ENCODE peak calls at places on chromosomes 5 and 9, in six cellular contexts. W, P, I, A, K and R are unnamed samples.

GRCh38 chr5:92835712-92836111 is 745.3 kb downstream of the NR2F1-AS1 start:
- DNase-seq in W (no peak), P (no peak), I (no peak), A (no peak), K (no peak), R (no peak)

GRCh38 chr5:180315762-180316212 is 23.9 kb upstream of the MAPK9 start:
- DNase-seq in W (no peak), P (peak; percentile 73), I (peak; percentile 69), A (peak; percentile 45), K (peak; percentile 47), R (no peak)

GRCh38 chr9:109314011-109314531 is 6.8 kb downstream of the EPB41L4B start:
- DNase-seq in W (no peak), P (peak; percentile 9), I (no peak), A (no peak), K (no peak), R (no peak)

GRCh38 chr5:136086776-136087566 is 45.7 kb upstream of the SMAD5 start:
- DNase-seq in W (no peak), P (no peak), I (no peak), A (no peak), K (no peak), R (no peak)

GRCh38 chr5:121949885-121950284 is 11.9 kb upstream of the SRFBP1 start:
- DNase-seq in W (peak; percentile 15), P (peak; percentile 19), I (peak; percentile 75), A (no peak), K (no peak), R (no peak)

GRCh38 chr9:93659044-93659836 is 82.9 kb downstream of the PHF2 start:
- DNase-seq in W (no peak), P (no peak), I (no peak), A (no peak), K (peak; percentile 13), R (no peak)

GRCh38 chr5:136309376-136309775 is 56.0 kb downstream of the TRPC7 start:
- DNase-seq in W (no peak), P (no peak), I (no peak), A (no peak), K (no peak), R (no peak)

GRCh38 chr9:124696101-124696500 is 75.0 kb downstream of the NR6A1 start:
- DNase-seq in W (no peak), P (no peak), I (peak; percentile 67), A (no peak), K (no peak), R (no peak)

GRCh38 chr5:105131045-105131444 is 1568.5 kb upstream of the NUDT12 start:
- DNase-seq in W (no peak), P (no peak), I (no peak), A (no peak), K (no peak), R (no peak)

GRCh38 chr9:98007251-98007928 is 24.2 kb downstream of the ANP32B start:
- DNase-seq in W (no peak), P (no peak), I (no peak), A (no peak), K (no peak), R (no peak)

GRCh38 chr9:133834080-133834976 is 96.2 kb upstream of the SARDH start:
- DNase-seq in W (no peak), P (no peak), I (no peak), A (no peak), K (no peak), R (no peak)

GRCh38 chr9:121348321-121348720 is 21.7 kb downstream of the STOM start:
- DNase-seq in W (no peak), P (no peak), I (no peak), A (no peak), K (no peak), R (no peak)

GRCh38 chr5:88539642-88540476 is 271.2 kb upstream of the TMEM161B start:
- DNase-seq in W (no peak), P (no peak), I (no peak), A (no peak), K (no peak), R (no peak)

GRCh38 chr5:6636293-6636692 is 3.1 kb downstream of the SRD5A1 start:
- DNase-seq in W (no peak), P (no peak), I (no peak), A (no peak), K (no peak), R (no peak)

GRCh38 chr5:81579525-81579924 is 171.4 kb downstream of the SSBP2 start:
- DNase-seq in W (no peak), P (no peak), I (peak; percentile 64), A (no peak), K (no peak), R (peak; percentile 78)

GRCh38 chr9:21965401-21965951 is 28.7 kb downstream of the CDKN2A start:
- DNase-seq in W (peak; percentile 37), P (peak; percentile 19), I (peak; percentile 82), A (no peak), K (no peak), R (no peak)

GRCh38 chr9:15927131-15927530 is 374.3 kb downstream of the CCDC171 start:
- DNase-seq in W (no peak), P (no peak), I (peak; percentile 40), A (no peak), K (no peak), R (no peak)

GRCh38 chr5:158660726-158661125 is 439.0 kb downstream of the EBF1 start:
- DNase-seq in W (no peak), P (no peak), I (peak; percentile 26), A (no peak), K (no peak), R (no peak)

GRCh38 chr5:108735790-108736189 is 11.9 kb upstream of the FER start:
- DNase-seq in W (no peak), P (no peak), I (no peak), A (no peak), K (no peak), R (no peak)

GRCh38 chr5:78519198-78519941 is 129.2 kb downstream of the LHFPL2 start:
- DNase-seq in W (no peak), P (no peak), I (no peak), A (no peak), K (no peak), R (no peak)

GRCh38 chr5:41154491-41154890 is 58.8 kb downstream of the C6 start:
- DNase-seq in W (no peak), P (no peak), I (peak; percentile 46), A (no peak), K (no peak), R (peak; percentile 40)

GRCh38 chr5:178995341-178995690 is 196 bp upstream of the GRM6 start:
- DNase-seq in W (no peak), P (no peak), I (no peak), A (no peak), K (no peak), R (no peak)

GRCh38 chr5:141422742-141423291 is 2.0 kb downstream of the PCDHGA11 start:
- DNase-seq in W (no peak), P (no peak), I (no peak), A (no peak), K (no peak), R (no peak)

GRCh38 chr5:141419074-141419880 is 1.6 kb upstream of the PCDHGA11 start:
- DNase-seq in W (no peak), P (no peak), I (no peak), A (no peak), K (no peak), R (no peak)

GRCh38 chr5:141420855-141421488 is at the start of gene PCDHGA11:
- DNase-seq in W (no peak), P (peak; percentile 60), I (peak; percentile 73), A (no peak), K (no peak), R (peak; percentile 55)

GRCh38 chr5:141421489-141421855 is 621 bp downstream of the PCDHGA11 start:
- DNase-seq in W (no peak), P (no peak), I (no peak), A (no peak), K (no peak), R (no peak)
- H3K9me3 ChIP-seq in W (peaks cover 65% of the 10 kb centered on the region), P (no peaks in the 10 kb centered on the region), I (peaks cover 27% of the 10 kb centered on the region), A (peaks cover 13% of the 10 kb centered on the region), K (peaks cover 10% of the 10 kb centered on the region), R (no peaks in the 10 kb centered on the region)

DNA sequence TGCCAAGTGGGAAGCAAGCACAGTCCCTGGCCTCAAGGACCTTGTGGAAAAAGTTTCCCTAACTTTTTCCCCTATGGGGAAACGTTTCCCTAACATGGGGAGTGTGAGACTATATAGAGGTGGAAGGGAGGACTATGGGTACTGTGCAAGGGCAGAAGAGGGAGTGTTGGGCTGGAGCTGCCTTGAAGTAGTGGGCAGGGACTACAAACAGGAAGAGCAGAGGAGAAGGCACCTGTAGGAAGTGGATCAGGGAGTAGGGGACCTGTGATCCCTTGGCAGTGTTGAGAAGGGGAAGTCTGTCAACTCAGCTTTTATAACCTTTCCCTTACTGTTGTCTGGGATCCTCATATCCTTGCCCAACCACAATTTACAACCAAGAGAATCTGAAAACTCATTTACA is 1.4 kb downstream of the CMYA5 start:
- DNase-seq in W (no peak), P (no peak), I (no peak), A (no peak), K (no peak), R (no peak)
- H3K4me3 ChIP-seq in W (no peak overlapping the region), P (no peak overlapping the region), I (peak overlapping the region; percentile 47), A (no peak overlapping the region), K (peak overlapping the region; percentile 71), R (no peak overlapping the region)

GRCh38 chr5:16547200-16547842 is 69.5 kb downstream of the RETREG1 start:
- DNase-seq in W (no peak), P (no peak), I (peak; percentile 12), A (no peak), K (no peak), R (no peak)

GRCh38 chr5:16548115-16548514 is 68.7 kb downstream of the RETREG1 start:
- DNase-seq in W (no peak), P (no peak), I (no peak), A (no peak), K (no peak), R (no peak)

GRCh38 chr5:16549491-16550233 is 67.1 kb downstream of the RETREG1 start:
- DNase-seq in W (no peak), P (no peak), I (no peak), A (no peak), K (no peak), R (peak; percentile 74)

GRCh38 chr5:16550316-16550952 is 66.4 kb downstream of the RETREG1 start:
- DNase-seq in W (no peak), P (peak; percentile 74), I (peak; percentile 56), A (peak; percentile 10), K (no peak), R (no peak)

DNA sequence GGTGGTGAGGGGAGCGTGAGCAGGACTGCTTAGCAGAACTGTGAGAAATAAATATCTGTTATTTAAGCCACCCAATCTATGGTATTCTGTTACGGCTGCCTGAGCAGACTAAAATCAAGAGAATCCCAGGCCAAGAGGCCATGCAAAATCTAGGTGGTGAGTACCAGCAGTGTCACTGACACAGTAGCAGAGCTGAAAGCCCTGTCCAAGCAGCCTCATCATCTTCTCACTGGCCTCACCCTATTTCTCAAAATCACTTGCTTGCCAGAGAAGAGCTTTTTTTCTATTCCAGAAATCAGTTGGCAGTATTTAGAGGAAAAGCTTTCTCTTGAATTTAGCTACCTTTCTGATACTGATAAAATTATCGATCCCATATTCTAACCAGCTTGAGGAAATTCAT is 68.0 kb downstream of the RETREG1 start:
- DNase-seq in W (no peak), P (no peak), I (no peak), A (no peak), K (no peak), R (no peak)
- H3K9me3 ChIP-seq in W (no peaks in the 10 kb centered on the region), P (no peaks in the 10 kb centered on the region), I (no peaks in the 10 kb centered on the region), A (no peaks in the 10 kb centered on the region), K (no peaks in the 10 kb centered on the region), R (no peaks in the 10 kb centered on the region)

DNA sequence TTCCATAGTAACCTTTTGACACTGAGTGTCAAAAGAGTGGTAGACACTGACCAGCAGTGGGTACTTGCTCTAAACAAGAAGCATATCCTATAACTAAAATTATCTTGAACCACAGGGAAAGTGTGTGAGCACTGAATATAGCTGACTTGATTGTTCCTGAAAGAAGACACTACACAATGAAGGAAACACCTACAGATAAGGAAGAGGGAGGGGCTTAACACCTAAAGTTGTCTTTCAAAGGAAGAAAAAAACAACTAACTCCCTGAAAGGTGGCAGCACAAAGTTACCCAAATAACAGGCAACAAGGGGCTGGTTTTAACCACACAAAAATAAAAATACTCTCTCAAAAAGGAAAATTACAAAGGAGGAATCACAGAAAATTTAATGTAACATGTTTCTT is 6.6 kb downstream of the ELAVL2 start:
- DNase-seq in W (no peak), P (no peak), I (no peak), A (no peak), K (no peak), R (no peak)
- H3K4me3 ChIP-seq in W (no peak overlapping the region), P (no peak overlapping the region), I (peak overlapping the region; percentile 73), A (no peak overlapping the region), K (no peak overlapping the region), R (no peak overlapping the region)